ENCODE peak calls at places on chromosomes 16 and 17, in five cellular contexts. M is AG09309; V is adrenal gland; L is GM23338; G is CD8-positive, alpha-beta memory T cell. S is an unnamed sample.

GRCh38 chr17:49491370-49491769 is 3.7 kb upstream of the NGFR start:
- DNase-seq in G (no peak), V (no peak), L (no peak), M (no peak), S (no peak)

GRCh38 chr16:19138601-19139000 is 24.8 kb downstream of the ITPRIPL2 start:
- DNase-seq in V (peak), G (no peak), L (peak), M (no peak), S (peak)

GRCh38 chr17:77734371-77735050 is 224.0 kb upstream of the TNRC6C start:
- DNase-seq in G (no peak), M (peak), L (peak), V (peak), S (no peak)

GRCh38 chr17:53032861-53033271 is 789.9 kb upstream of the KIF2B start:
- DNase-seq in L (peak), G (no peak), M (no peak), V (no peak), S (no peak)

GRCh38 chr16:4332623-4333307 is 16.9 kb downstream of the GLIS2 start:
- DNase-seq in L (no peak), M (no peak), V (no peak), G (no peak), S (no peak)

GRCh38 chr17:65824901-65825300 is 263.5 kb upstream of the AXIN2 start:
- DNase-seq in M (no peak), L (no peak), V (no peak), G (no peak), S (no peak)

GRCh38 chr16:78832100-78832499 is 732.6 kb downstream of the WWOX start:
- DNase-seq in V (no peak), M (no peak), G (no peak), L (no peak), S (no peak)

GRCh38 chr16:15523939-15524338 is 89.6 kb downstream of the BMERB1 start:
- DNase-seq in L (no peak), M (no peak), G (no peak), V (no peak), S (no peak)

GRCh38 chr17:77212081-77212832 is 71.5 kb downstream of the SEC14L1 start:
- DNase-seq in M (no peak), L (no peak), V (no peak), G (no peak), S (no peak)

GRCh38 chr16:86573215-86573614 is 5.1 kb upstream of the FOXL1 start:
- DNase-seq in G (no peak), L (peak), V (no peak), M (no peak), S (no peak)

GRCh38 chr17:63356275-63356905 is 89.7 kb downstream of the CYB561 start:
- DNase-seq in M (peak), L (no peak), V (peak), G (no peak), S (peak)

GRCh38 chr16:68097088-68097487 is 11.9 kb downstream of the NFATC3 start:
- DNase-seq in V (no peak), G (no peak), L (no peak), M (no peak), S (no peak)

GRCh38 chr17:36879027-36879426 is 58.2 kb upstream of the LHX1 start:
- DNase-seq in L (no peak), G (no peak), V (no peak), M (no peak), S (no peak)

GRCh38 chr17:82729479-82730260 is 5.7 kb upstream of the FN3K start:
- DNase-seq in M (no peak), G (no peak), L (no peak), V (no peak), S (no peak)

GRCh38 chr17:15091825-15092224 is 173.3 kb downstream of the PMP22 start:
- DNase-seq in M (no peak), V (no peak), G (no peak), L (peak), S (no peak)

GRCh38 chr17:82089723-82090548 is 8.1 kb downstream of the FASN start:
- DNase-seq in M (no peak), G (no peak), L (no peak), V (no peak), S (no peak)

GRCh38 chr16:23689442-23690187 is 10.9 kb downstream of the PLK1 start:
- DNase-seq in G (no peak), V (no peak), M (no peak), L (no peak), S (no peak)

GRCh38 chr17:21453144-21453982 is 77.2 kb downstream of the KCNJ12 start:
- DNase-seq in V (no peak), L (no peak), M (no peak), G (no peak), S (no peak)

GRCh38 chr17:14046978-14047377 is 22.3 kb upstream of the COX10 start:
- DNase-seq in M (no peak), V (no peak), L (no peak), G (no peak), S (no peak)

GRCh38 chr17:18994626-18995025 is 9.9 kb downstream of the FAM83G start:
- DNase-seq in L (no peak), M (no peak), V (no peak), G (no peak), S (no peak)

GRCh38 chr17:78665952-78666920 is 89.0 kb upstream of the DNAH17 start:
- DNase-seq in G (peak), M (no peak), L (no peak), V (peak), S (no peak)

GRCh38 chr17:29793501-29793900 is 136.5 kb downstream of the SSH2 start:
- DNase-seq in G (no peak), L (no peak), V (no peak), M (no peak), S (no peak)

DNA sequence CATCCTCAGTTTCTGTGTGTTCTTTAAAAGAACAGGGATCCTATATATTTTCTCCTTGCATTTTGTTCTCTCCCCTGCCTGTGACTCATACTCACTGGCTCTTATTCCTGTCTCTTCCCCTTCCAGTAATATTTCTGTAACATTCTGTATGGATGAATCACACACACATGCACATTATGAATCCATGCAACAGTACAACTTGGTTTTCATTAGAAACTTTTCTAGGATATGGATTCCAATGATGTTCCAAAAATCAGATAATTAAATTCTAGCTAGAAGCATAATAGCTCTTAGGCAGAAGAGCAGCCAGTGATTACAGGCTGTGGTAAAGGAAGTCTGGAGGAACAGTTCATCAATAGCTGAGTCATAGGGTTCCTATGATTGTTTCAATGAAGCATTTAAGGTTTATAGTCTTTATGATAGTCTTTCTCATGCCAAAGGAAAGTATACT is 119.6 kb upstream of the PMFBP1 start:
- DNase-seq in G (no peak), V (peak), L (no peak), M (peak), S (peak)
- H3K4me3 ChIP-seq in G (no peak), V (no peak), L (no peak), M (no peak), S (no peak)

GRCh38 chr16:567362-568256 is 804 bp downstream of the NHLRC4 start:
- DNase-seq in G (no peak), V (no peak), L (no peak), M (no peak), S (no peak)
- H3K4me3 ChIP-seq in G (peak), V (peak), L (no peak), M (no peak), S (peak)

GRCh38 chr17:41666336-41666680 is 22.4 kb upstream of the EIF1 start:
- DNase-seq in G (peak), M (no peak), V (peak), L (peak), S (peak)
- H3K4me3 ChIP-seq in G (peak), M (no peak), V (peak), L (peak), S (peak)

DNA sequence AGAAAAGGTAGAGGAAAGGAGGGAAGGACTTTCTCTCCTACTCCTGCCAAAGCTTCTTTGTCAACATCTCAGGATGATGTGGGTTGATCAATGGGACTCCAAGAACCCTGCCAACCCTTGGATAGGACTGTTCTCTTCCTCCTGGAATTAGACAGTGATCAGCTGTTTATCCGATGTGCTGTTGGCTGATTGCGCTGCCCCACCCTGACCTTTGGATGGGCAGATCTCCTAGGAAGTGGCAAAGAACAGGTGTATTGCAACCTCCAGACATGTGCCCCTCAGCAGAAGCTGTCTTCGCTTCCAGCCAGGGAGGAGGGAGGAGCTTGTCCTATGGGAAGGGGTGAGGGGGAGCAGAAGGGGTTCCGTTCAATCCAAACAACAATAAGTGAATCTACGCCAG is 30.5 kb downstream of the SLC5A11 start:
- DNase-seq in L (no peak), G (no peak), V (no peak), M (no peak), S (no peak)
- H3K4me3 ChIP-seq in L (no peak), G (no peak), V (no peak), M (no peak), S (no peak)

GRCh38 chr17:38572292-38572664 is 33.5 kb downstream of the SRCIN1 start:
- DNase-seq in L (no peak), G (no peak), V (no peak), M (no peak), S (no peak)
- H3K4me3 ChIP-seq in L (peak), G (no peak), V (peak), M (no peak), S (no peak)

GRCh38 chr16:12318661-12319463 is 342.3 kb downstream of the SNX29 start:
- DNase-seq in V (no peak), G (no peak), M (no peak), L (no peak), S (no peak)

GRCh38 chr16:12323007-12323699 is 346.6 kb downstream of the SNX29 start:
- DNase-seq in L (no peak), G (peak), V (no peak), M (no peak), S (no peak)

GRCh38 chr16:12319464-12320030 is 343.0 kb downstream of the SNX29 start:
- DNase-seq in L (peak), V (no peak), M (no peak), G (no peak), S (no peak)

GRCh38 chr16:12320298-12320706 is 343.8 kb downstream of the SNX29 start:
- DNase-seq in G (no peak), M (no peak), V (no peak), L (no peak), S (peak)

GRCh38 chr16:12321363-12321762 is 344.8 kb downstream of the SNX29 start:
- DNase-seq in M (no peak), L (no peak), G (no peak), V (no peak), S (no peak)
- H3K4me3 ChIP-seq in M (no peak), L (no peak), G (no peak), V (no peak), S (no peak)

GRCh38 chr17:58532555-58532951 is 18.1 kb upstream of the MTMR4 start:
- DNase-seq in G (no peak), V (no peak), L (no peak), M (no peak), S (no peak)
- H3K4me3 ChIP-seq in G (peak), V (peak), L (peak), M (no peak), S (peak)

S was measured in AG04450.